ENCODE peak calls at places on chromosomes 16 and 17, in six cellular contexts. P, A, N, M, G and U are unnamed samples.
A peak's percentile ranks its signal among the peaks of the same experiment; 100 is the strongest.

GRCh38 chr17:19762515-19762961 is 14.4 kb upstream of the ALDH3A1 start:
- DNase-seq in G (peak; percentile 59), A (peak; percentile 69), N (peak; percentile 65), P (peak; percentile 92), M (peak; percentile 75), U (peak; percentile 61)

GRCh38 chr16:15775209-15775608 is 81.6 kb downstream of the MYH11 start:
- DNase-seq in P (peak; percentile 20), M (peak; percentile 33), N (no peak), G (peak; percentile 58), A (peak; percentile 48), U (peak; percentile 38)

GRCh38 chr17:71118039-71118438 is 948.7 kb downstream of the KCNJ2 start:
- DNase-seq in N (no peak), A (no peak), M (peak; percentile 89), G (peak; percentile 18), P (peak; percentile 62), U (no peak)

GRCh38 chr17:37405955-37406634 is 541 bp downstream of the ACACA start:
- DNase-seq in G (no peak), M (no peak), A (no peak), N (no peak), P (no peak), U (peak; percentile 23)

GRCh38 chr17:50656509-50656908 is 21.8 kb downstream of the ABCC3 start:
- DNase-seq in M (no peak), G (no peak), N (no peak), A (no peak), P (no peak), U (no peak)

GRCh38 chr16:8611886-8612595 is 9.5 kb upstream of the METTL22 start:
- DNase-seq in N (no peak), G (peak; percentile 19), P (no peak), M (no peak), A (peak; percentile 58), U (peak; percentile 11)

GRCh38 chr16:86025706-86026105 is 126.7 kb downstream of the IRF8 start:
- DNase-seq in G (no peak), M (no peak), A (no peak), N (no peak), P (no peak), U (no peak)

GRCh38 chr16:71338193-71338592 is 20.3 kb upstream of the CALB2 start:
- DNase-seq in G (no peak), M (peak; percentile 74), A (peak; percentile 36), P (no peak), N (no peak), U (no peak)

GRCh38 chr17:40348562-40349476 is 15.7 kb downstream of the GJD3 start:
- DNase-seq in P (no peak), A (no peak), G (no peak), N (peak; percentile 81), M (no peak), U (no peak)

GRCh38 chr16:13463619-13464018 is 456.3 kb upstream of the ERCC4 start:
- DNase-seq in N (no peak), M (no peak), G (no peak), P (no peak), A (no peak), U (no peak)

GRCh38 chr17:28950017-28950751 is 1.1 kb downstream of the PHF12 start:
- DNase-seq in G (peak; percentile 39), M (peak; percentile 11), A (peak; percentile 47), P (peak; percentile 83), N (peak; percentile 65), U (peak; percentile 43)

GRCh38 chr17:18315498-18316360 is 636 bp downstream of the SMCR8 start:
- DNase-seq in N (no peak), P (no peak), M (no peak), G (peak; percentile 7), A (no peak), U (no peak)

GRCh38 chr16:28915181-28915580 is 9.9 kb downstream of the RABEP2 start:
- DNase-seq in G (peak; percentile 76), A (peak; percentile 58), M (peak; percentile 51), N (no peak), P (no peak), U (peak; percentile 83)

GRCh38 chr16:68417711-68418301 is 30.5 kb downstream of the SMPD3 start:
- DNase-seq in G (no peak), N (peak; percentile 44), P (no peak), A (no peak), M (peak; percentile 67), U (no peak)

GRCh38 chr17:8016632-8017424 is 14.4 kb downstream of the GUCY2D start:
- DNase-seq in A (peak; percentile 63), P (peak; percentile 92), G (no peak), M (peak; percentile 65), N (no peak), U (peak; percentile 39)

GRCh38 chr16:85652431-85653221 is 36.1 kb downstream of the GINS2 start:
- DNase-seq in N (peak; percentile 62), G (peak; percentile 38), P (no peak), A (peak; percentile 26), M (peak; percentile 10), U (peak; percentile 28)

DNA sequence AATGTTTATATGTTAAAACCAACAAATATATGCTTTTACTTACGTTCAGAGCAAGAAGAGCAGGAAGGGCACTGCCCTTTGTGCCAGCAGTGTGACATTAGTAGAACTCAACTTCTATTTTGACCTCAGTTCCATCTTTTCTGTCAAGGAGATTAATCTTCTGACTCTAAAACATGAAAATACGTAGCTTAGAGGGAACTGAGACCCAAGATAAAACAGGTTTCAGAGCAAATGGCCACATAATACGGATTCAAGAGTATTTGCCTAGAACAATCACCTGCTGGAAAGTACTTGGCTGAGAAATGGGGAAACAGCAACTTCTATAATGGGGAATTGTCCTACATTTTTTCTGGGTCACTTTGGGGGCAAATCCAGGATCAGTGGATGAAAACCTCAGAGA is 22.2 kb downstream of the MYL4 start:
- DNase-seq in A (no peak), P (no peak), M (no peak), G (no peak), N (no peak), U (no peak)
- H3K4me3 ChIP-seq in A (no peak overlapping the region), P (no peak overlapping the region), M (no peak overlapping the region), G (no peak overlapping the region), N (no peak overlapping the region), U (no peak overlapping the region)

GRCh38 chr17:31533546-31534155 is 142.2 kb downstream of the RAB11FIP4 start:
- DNase-seq in N (no peak), A (peak; percentile 77), P (peak; percentile 82), G (peak; percentile 88), M (peak; percentile 63), U (peak; percentile 78)
- TF ChIP-seq CTCF in N (peak; percentile 54), A (no peak), P (peak; percentile 70), G (peak; percentile 56), M (peak; percentile 32), U (peak; percentile 10)

GRCh38 chr17:73290399-73291259 is 21.2 kb downstream of the CDC42EP4 start:
- DNase-seq in P (no peak), N (no peak), G (no peak), M (no peak), A (no peak), U (no peak)
- H3K4me3 ChIP-seq in P (no peak overlapping the region), N (no peak overlapping the region), G (no peak overlapping the region), M (peak overlapping the region; percentile 13), A (no peak overlapping the region), U (no peak overlapping the region)

GRCh38 chr16:543301-544164 is 16.0 kb downstream of the CAPN15 start:
- DNase-seq in P (no peak), G (no peak), N (no peak), M (no peak), A (no peak), U (no peak)

GRCh38 chr16:544517-544916 is 15.7 kb upstream of the PRR35 start:
- DNase-seq in M (no peak), P (no peak), G (no peak), N (no peak), A (no peak), U (no peak)

GRCh38 chr16:548586-548985 is 11.6 kb upstream of the PRR35 start:
- DNase-seq in N (no peak), G (no peak), A (no peak), P (no peak), M (no peak), U (no peak)

GRCh38 chr16:549544-550263 is 10.5 kb upstream of the PRR35 start:
- DNase-seq in M (no peak), G (no peak), N (no peak), A (no peak), P (peak; percentile 73), U (no peak)

GRCh38 chr16:546909-547770 is 13.1 kb upstream of the PRR35 start:
- DNase-seq in G (peak; percentile 16), M (no peak), A (peak; percentile 57), N (peak; percentile 70), P (peak; percentile 71), U (peak; percentile 57)
- TF ChIP-seq CTCF in G (peak; percentile 52), M (no peak), A (peak; percentile 56), N (peak; percentile 58), P (peak; percentile 64), U (peak; percentile 64)

GRCh38 chr17:60135951-60136666 is 13.7 kb upstream of the CA4 start:
- DNase-seq in A (no peak), M (no peak), P (peak; percentile 8), G (no peak), N (no peak), U (no peak)
- H3K4me3 ChIP-seq in A (no peak overlapping the region), M (peak overlapping the region; percentile 77), P (peak overlapping the region; percentile 93), G (no peak overlapping the region), N (peak overlapping the region; percentile 80), U (peak overlapping the region; percentile 90)

GRCh38 chr16:2016407-2016922 is 3.1 kb upstream of the NPW start:
- DNase-seq in A (no peak), G (no peak), P (no peak), M (no peak), N (no peak), U (no peak)
- TF ChIP-seq CTCF in A (peak; percentile 47), G (peak; percentile 32), P (peak; percentile 67), M (peak; percentile 51), N (peak; percentile 47), U (peak; percentile 47)

DNA sequence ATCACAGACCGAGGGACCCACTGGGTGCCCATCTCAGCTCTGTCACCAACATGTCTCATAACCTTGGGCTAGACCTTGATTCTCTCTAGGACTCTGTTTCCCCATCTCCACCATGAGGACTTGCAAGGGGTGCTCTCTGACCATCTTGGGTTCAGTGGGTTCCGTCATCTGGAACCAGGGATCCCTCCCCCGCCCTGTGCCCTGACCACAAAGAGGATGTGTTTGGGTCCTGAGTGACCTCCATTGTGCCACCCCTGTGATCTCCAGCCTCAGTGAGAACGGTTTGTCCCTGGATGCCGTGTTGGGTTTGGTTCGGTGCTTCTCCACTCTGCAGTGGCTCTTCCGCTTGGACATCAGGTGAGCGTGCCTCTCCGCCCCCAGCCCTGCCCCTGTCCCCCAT is 49.1 kb upstream of the CPNE2 start:
- DNase-seq in M (no peak), N (no peak), G (no peak), A (no peak), P (no peak), U (no peak)
- H3K4me3 ChIP-seq in M (no peak overlapping the region), N (no peak overlapping the region), G (no peak overlapping the region), A (no peak overlapping the region), P (no peak overlapping the region), U (no peak overlapping the region)

GRCh38 chr16:4693296-4693955 is at the start of gene NUDT16L1:
- DNase-seq in G (peak; percentile 89), P (peak; percentile 98), M (peak; percentile 92), A (peak; percentile 91), N (peak; percentile 97), U (peak; percentile 88)
- TF ChIP-seq CTCF in G (peak; percentile 45), P (no peak), M (no peak), A (no peak), N (peak; percentile 62), U (peak; percentile 10)

GRCh38 chr17:9676742-9677387 is 31.5 kb downstream of the USP43 start:
- DNase-seq in G (peak; percentile 12), A (peak; percentile 50), P (no peak), M (peak; percentile 94), N (no peak), U (no peak)
- H3K4me3 ChIP-seq in G (no peak overlapping the region), A (no peak overlapping the region), P (no peak overlapping the region), M (peak overlapping the region; percentile 26), N (no peak overlapping the region), U (no peak overlapping the region)